ENCODE peak calls at places on chromosomes 2 and 18, in eight cellular contexts. One of them, this sample, is unnamed.

GRCh38 chr2:231068525-231069222 is 12.0 kb downstream of the PSMD1 start:
- DNase-seq in mucosa of gallbladder: no peak
- DNase-seq in head of caudate nucleus: no peak
- DNase-seq in cardiac fibroblast: peak
- DNase-seq in NCI-H2029: no peak
- DNase-seq in activated CD4-positive, alpha-beta T cell treated with anti-CD3 and anti-CD28 coated beads for 48 hours: peak
- DNase-seq in iPS-NIHi11: no peak
- DNase-seq in NCI-H146: no peak
- DNase-seq in this sample: no peak

GRCh38 chr2:236936446-236936940 is 149.2 kb upstream of the COPS8 start:
- DNase-seq in cardiac fibroblast: no peak
- DNase-seq in mucosa of gallbladder: no peak
- DNase-seq in head of caudate nucleus: no peak
- DNase-seq in NCI-H2029: no peak
- DNase-seq in iPS-NIHi11: peak
- DNase-seq in activated CD4-positive, alpha-beta T cell treated with anti-CD3 and anti-CD28 coated beads for 48 hours: no peak
- DNase-seq in NCI-H146: no peak
- DNase-seq in this sample: no peak

GRCh38 chr2:238133499-238134392 is 4.7 kb upstream of the KLHL30 start:
- DNase-seq in activated CD4-positive, alpha-beta T cell treated with anti-CD3 and anti-CD28 coated beads for 48 hours: no peak
- DNase-seq in iPS-NIHi11: no peak
- DNase-seq in NCI-H2029: no peak
- DNase-seq in NCI-H146: no peak
- DNase-seq in cardiac fibroblast: no peak
- DNase-seq in head of caudate nucleus: no peak
- DNase-seq in mucosa of gallbladder: no peak
- DNase-seq in this sample: no peak

GRCh38 chr2:73910873-73911547 is 15.7 kb upstream of the DGUOK start:
- DNase-seq in activated CD4-positive, alpha-beta T cell treated with anti-CD3 and anti-CD28 coated beads for 48 hours: no peak
- DNase-seq in NCI-H146: no peak
- DNase-seq in NCI-H2029: no peak
- DNase-seq in iPS-NIHi11: no peak
- DNase-seq in head of caudate nucleus: no peak
- DNase-seq in cardiac fibroblast: no peak
- DNase-seq in mucosa of gallbladder: no peak
- DNase-seq in this sample: no peak

GRCh38 chr18:78735131-78736014 is 244.2 kb upstream of the SALL3 start:
- DNase-seq in head of caudate nucleus: no peak
- DNase-seq in activated CD4-positive, alpha-beta T cell treated with anti-CD3 and anti-CD28 coated beads for 48 hours: no peak
- DNase-seq in NCI-H146: no peak
- DNase-seq in NCI-H2029: no peak
- DNase-seq in iPS-NIHi11: no peak
- DNase-seq in mucosa of gallbladder: no peak
- DNase-seq in cardiac fibroblast: no peak
- DNase-seq in this sample: no peak

GRCh38 chr2:23286765-23287155 is 98.2 kb upstream of the KLHL29 start:
- DNase-seq in iPS-NIHi11: no peak
- DNase-seq in mucosa of gallbladder: peak
- DNase-seq in NCI-H146: no peak
- DNase-seq in head of caudate nucleus: no peak
- DNase-seq in NCI-H2029: no peak
- DNase-seq in activated CD4-positive, alpha-beta T cell treated with anti-CD3 and anti-CD28 coated beads for 48 hours: no peak
- DNase-seq in cardiac fibroblast: peak
- DNase-seq in this sample: no peak

GRCh38 chr2:28956415-28956826 is 24.7 kb upstream of the TOGARAM2 start:
- DNase-seq in iPS-NIHi11: peak
- DNase-seq in NCI-H2029: no peak
- DNase-seq in mucosa of gallbladder: peak
- DNase-seq in cardiac fibroblast: peak
- DNase-seq in activated CD4-positive, alpha-beta T cell treated with anti-CD3 and anti-CD28 coated beads for 48 hours: peak
- DNase-seq in NCI-H146: no peak
- DNase-seq in head of caudate nucleus: peak
- DNase-seq in this sample: no peak

GRCh38 chr18:44651453-44651852 is 29.2 kb upstream of the SETBP1 start:
- DNase-seq in mucosa of gallbladder: peak
- DNase-seq in cardiac fibroblast: peak
- DNase-seq in NCI-H146: no peak
- DNase-seq in iPS-NIHi11: peak
- DNase-seq in NCI-H2029: no peak
- DNase-seq in activated CD4-positive, alpha-beta T cell treated with anti-CD3 and anti-CD28 coated beads for 48 hours: no peak
- DNase-seq in head of caudate nucleus: no peak
- DNase-seq in this sample: no peak

GRCh38 chr2:96526615-96527014 is 9.9 kb upstream of the ARID5A start:
- DNase-seq in cardiac fibroblast: no peak
- DNase-seq in NCI-H2029: no peak
- DNase-seq in activated CD4-positive, alpha-beta T cell treated with anti-CD3 and anti-CD28 coated beads for 48 hours: no peak
- DNase-seq in head of caudate nucleus: no peak
- DNase-seq in iPS-NIHi11: no peak
- DNase-seq in NCI-H146: no peak
- DNase-seq in mucosa of gallbladder: no peak
- DNase-seq in this sample: no peak

GRCh38 chr2:239730897-239731296 is 294.2 kb downstream of the NDUFA10 start:
- DNase-seq in activated CD4-positive, alpha-beta T cell treated with anti-CD3 and anti-CD28 coated beads for 48 hours: no peak
- DNase-seq in iPS-NIHi11: no peak
- DNase-seq in head of caudate nucleus: no peak
- DNase-seq in cardiac fibroblast: no peak
- DNase-seq in NCI-H2029: no peak
- DNase-seq in NCI-H146: no peak
- DNase-seq in mucosa of gallbladder: no peak
- DNase-seq in this sample: no peak

GRCh38 chr2:153871231-153872221 is at the start of gene GALNT13:
- DNase-seq in NCI-H2029: peak
- DNase-seq in mucosa of gallbladder: peak
- DNase-seq in activated CD4-positive, alpha-beta T cell treated with anti-CD3 and anti-CD28 coated beads for 48 hours: no peak
- DNase-seq in NCI-H146: no peak
- DNase-seq in cardiac fibroblast: no peak
- DNase-seq in iPS-NIHi11: peak
- DNase-seq in head of caudate nucleus: peak
- DNase-seq in this sample: peak

GRCh38 chr18:13565228-13565627 is 161.1 kb downstream of the FAM210A start:
- DNase-seq in mucosa of gallbladder: no peak
- DNase-seq in iPS-NIHi11: no peak
- DNase-seq in activated CD4-positive, alpha-beta T cell treated with anti-CD3 and anti-CD28 coated beads for 48 hours: no peak
- DNase-seq in head of caudate nucleus: peak
- DNase-seq in NCI-H2029: no peak
- DNase-seq in NCI-H146: no peak
- DNase-seq in cardiac fibroblast: no peak
- DNase-seq in this sample: no peak

GRCh38 chr2:112622528-112622849 is 23.2 kb upstream of the SLC20A1 start:
- DNase-seq in cardiac fibroblast: peak
- DNase-seq in NCI-H146: no peak
- DNase-seq in iPS-NIHi11: no peak
- DNase-seq in NCI-H2029: no peak
- DNase-seq in activated CD4-positive, alpha-beta T cell treated with anti-CD3 and anti-CD28 coated beads for 48 hours: no peak
- DNase-seq in head of caudate nucleus: no peak
- DNase-seq in mucosa of gallbladder: no peak
- DNase-seq in this sample: no peak

GRCh38 chr18:31684279-31685096 is at the start of gene B4GALT6:
- DNase-seq in NCI-H2029: no peak
- DNase-seq in cardiac fibroblast: peak
- DNase-seq in NCI-H146: peak
- DNase-seq in iPS-NIHi11: peak
- DNase-seq in activated CD4-positive, alpha-beta T cell treated with anti-CD3 and anti-CD28 coated beads for 48 hours: peak
- DNase-seq in head of caudate nucleus: peak
- DNase-seq in mucosa of gallbladder: no peak
- DNase-seq in this sample: peak